ENCODE peak calls at places on chromosomes 6 and 20, in six cellular contexts. One of them, this sample, is unnamed.

GRCh38 chr6:49606696-49607390 is 29.8 kb downstream of the RHAG start:
- DNase-seq in H1: no peak
- DNase-seq in IMR-90: peak; percentile 80
- DNase-seq in neuronal stem cell: peak; percentile 53
- DNase-seq in mesenchymal stem cell: peak; percentile 87
- DNase-seq in trophoblast cell: peak; percentile 93
- DNase-seq in this sample: peak; percentile 46

GRCh38 chr6:136723780-136724179 is 68.5 kb downstream of the MAP3K5 start:
- DNase-seq in H1: no peak
- DNase-seq in IMR-90: no peak
- DNase-seq in neuronal stem cell: no peak
- DNase-seq in mesenchymal stem cell: no peak
- DNase-seq in trophoblast cell: no peak
- DNase-seq in this sample: no peak

GRCh38 chr20:53829086-53829703 is 235.6 kb upstream of the ZNF217 start:
- DNase-seq in H1: no peak
- DNase-seq in IMR-90: peak; percentile 97
- DNase-seq in neuronal stem cell: no peak
- DNase-seq in mesenchymal stem cell: peak; percentile 95
- DNase-seq in trophoblast cell: peak; percentile 93
- DNase-seq in this sample: no peak

GRCh38 chr20:43830883-43831282 is 83.8 kb upstream of the TOX2 start:
- DNase-seq in H1: no peak
- DNase-seq in IMR-90: no peak
- DNase-seq in neuronal stem cell: no peak
- DNase-seq in mesenchymal stem cell: no peak
- DNase-seq in trophoblast cell: no peak
- DNase-seq in this sample: no peak

GRCh38 chr6:142960098-142960497 is 15.1 kb upstream of the HIVEP2 start:
- DNase-seq in H1: no peak
- DNase-seq in IMR-90: peak; percentile 66
- DNase-seq in neuronal stem cell: no peak
- DNase-seq in mesenchymal stem cell: peak; percentile 23
- DNase-seq in trophoblast cell: no peak
- DNase-seq in this sample: no peak

GRCh38 chr6:147910254-147910653 is 401.8 kb downstream of the SAMD5 start:
- DNase-seq in H1: no peak
- DNase-seq in IMR-90: no peak
- DNase-seq in neuronal stem cell: no peak
- DNase-seq in mesenchymal stem cell: no peak
- DNase-seq in trophoblast cell: no peak
- DNase-seq in this sample: no peak

GRCh38 chr20:1324598-1325172 is 4.3 kb downstream of the SDCBP2 start:
- DNase-seq in H1: no peak
- DNase-seq in IMR-90: peak; percentile 91
- DNase-seq in neuronal stem cell: no peak
- DNase-seq in mesenchymal stem cell: peak; percentile 93
- DNase-seq in trophoblast cell: peak; percentile 36
- DNase-seq in this sample: no peak

GRCh38 chr20:62929051-62929538 is 2.8 kb upstream of the DIDO1 start:
- DNase-seq in H1: no peak
- DNase-seq in IMR-90: peak; percentile 58
- DNase-seq in neuronal stem cell: no peak
- DNase-seq in mesenchymal stem cell: peak; percentile 79
- DNase-seq in trophoblast cell: peak; percentile 84
- DNase-seq in this sample: peak; percentile 96

GRCh38 chr6:12241493-12242214 is 48.5 kb upstream of the EDN1 start:
- DNase-seq in H1: no peak
- DNase-seq in IMR-90: no peak
- DNase-seq in neuronal stem cell: no peak
- DNase-seq in mesenchymal stem cell: no peak
- DNase-seq in trophoblast cell: peak; percentile 54
- DNase-seq in this sample: no peak

GRCh38 chr6:94478178-94479140 is 1059.1 kb upstream of the EPHA7 start:
- DNase-seq in H1: no peak
- DNase-seq in IMR-90: no peak
- DNase-seq in neuronal stem cell: peak; percentile 18
- DNase-seq in mesenchymal stem cell: no peak
- DNase-seq in trophoblast cell: no peak
- DNase-seq in this sample: no peak

GRCh38 chr6:75802366-75802765 is 53.3 kb downstream of the MYO6 start:
- DNase-seq in H1: no peak
- DNase-seq in IMR-90: peak; percentile 10
- DNase-seq in neuronal stem cell: no peak
- DNase-seq in mesenchymal stem cell: peak; percentile 68
- DNase-seq in trophoblast cell: no peak
- DNase-seq in this sample: no peak

GRCh38 chr6:49499623-49500022 is at the start of gene GLYATL3:
- DNase-seq in H1: no peak
- DNase-seq in IMR-90: no peak
- DNase-seq in neuronal stem cell: no peak
- DNase-seq in mesenchymal stem cell: no peak
- DNase-seq in trophoblast cell: no peak
- DNase-seq in this sample: no peak

GRCh38 chr6:83270971-83271714 is 78.0 kb downstream of the RWDD2A start:
- DNase-seq in H1: no peak
- DNase-seq in IMR-90: peak; percentile 97
- DNase-seq in neuronal stem cell: no peak
- DNase-seq in mesenchymal stem cell: peak; percentile 79
- DNase-seq in trophoblast cell: peak; percentile 77
- DNase-seq in this sample: no peak

DNA sequence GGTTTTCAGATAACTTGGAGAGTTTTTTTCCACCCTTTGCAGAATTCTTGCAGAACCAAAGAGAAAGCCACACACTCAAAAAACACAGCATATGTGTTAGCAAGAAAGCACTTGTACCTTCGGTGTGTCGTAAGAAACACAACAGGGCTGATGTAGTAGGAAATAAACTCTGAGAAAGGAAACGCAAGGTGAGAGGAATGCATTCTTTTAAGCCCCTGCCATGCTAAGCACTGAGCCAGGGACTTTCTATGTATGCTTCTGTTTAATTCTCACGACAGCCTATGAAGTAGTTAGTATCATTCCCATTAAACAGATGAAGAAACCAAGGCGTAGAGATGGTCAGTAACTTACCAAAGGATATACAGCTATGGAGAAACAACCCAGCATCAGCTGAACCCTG is 23.1 kb downstream of the NEDD9 start:
- DNase-seq in H1: no peak
- DNase-seq in IMR-90: no peak
- DNase-seq in neuronal stem cell: no peak
- DNase-seq in mesenchymal stem cell: no peak
- DNase-seq in trophoblast cell: peak; percentile 20
- DNase-seq in this sample: no peak
- H4K91ac ChIP-seq in H1: no peak overlapping the region
- H4K91ac ChIP-seq in IMR-90: no peak overlapping the region
- H4K91ac ChIP-seq in neuronal stem cell: no peak overlapping the region
- H4K91ac ChIP-seq in mesenchymal stem cell: no peak overlapping the region
- H4K91ac ChIP-seq in trophoblast cell: no peak overlapping the region
- H4K91ac ChIP-seq in this sample: no peak overlapping the region

GRCh38 chr20:21432911-21433310 is 35.6 kb upstream of the NKX2-4 start:
- DNase-seq in H1: no peak
- DNase-seq in IMR-90: no peak
- DNase-seq in neuronal stem cell: no peak
- DNase-seq in mesenchymal stem cell: no peak
- DNase-seq in trophoblast cell: peak; percentile 35
- DNase-seq in this sample: no peak

GRCh38 chr20:21433329-21433890 is 36.1 kb upstream of the NKX2-4 start:
- DNase-seq in H1: no peak
- DNase-seq in IMR-90: peak; percentile 31
- DNase-seq in neuronal stem cell: no peak
- DNase-seq in mesenchymal stem cell: no peak
- DNase-seq in trophoblast cell: peak; percentile 26
- DNase-seq in this sample: no peak

GRCh38 chr20:21424846-21425245 is 27.5 kb upstream of the NKX2-4 start:
- DNase-seq in H1: no peak
- DNase-seq in IMR-90: no peak
- DNase-seq in neuronal stem cell: no peak
- DNase-seq in mesenchymal stem cell: no peak
- DNase-seq in trophoblast cell: no peak
- DNase-seq in this sample: no peak

GRCh38 chr20:21435576-21435975 is 38.2 kb upstream of the NKX2-4 start:
- DNase-seq in H1: no peak
- DNase-seq in IMR-90: no peak
- DNase-seq in neuronal stem cell: no peak
- DNase-seq in mesenchymal stem cell: no peak
- DNase-seq in trophoblast cell: no peak
- DNase-seq in this sample: no peak

GRCh38 chr20:21430031-21430430 is 32.7 kb upstream of the NKX2-4 start:
- DNase-seq in H1: no peak
- DNase-seq in IMR-90: no peak
- DNase-seq in neuronal stem cell: no peak
- DNase-seq in mesenchymal stem cell: no peak
- DNase-seq in trophoblast cell: no peak
- DNase-seq in this sample: no peak
- H4K91ac ChIP-seq in H1: no peak overlapping the region
- H4K91ac ChIP-seq in IMR-90: no peak overlapping the region
- H4K91ac ChIP-seq in neuronal stem cell: no peak overlapping the region
- H4K91ac ChIP-seq in mesenchymal stem cell: no peak overlapping the region
- H4K91ac ChIP-seq in trophoblast cell: no peak overlapping the region
- H4K91ac ChIP-seq in this sample: no peak overlapping the region

DNA sequence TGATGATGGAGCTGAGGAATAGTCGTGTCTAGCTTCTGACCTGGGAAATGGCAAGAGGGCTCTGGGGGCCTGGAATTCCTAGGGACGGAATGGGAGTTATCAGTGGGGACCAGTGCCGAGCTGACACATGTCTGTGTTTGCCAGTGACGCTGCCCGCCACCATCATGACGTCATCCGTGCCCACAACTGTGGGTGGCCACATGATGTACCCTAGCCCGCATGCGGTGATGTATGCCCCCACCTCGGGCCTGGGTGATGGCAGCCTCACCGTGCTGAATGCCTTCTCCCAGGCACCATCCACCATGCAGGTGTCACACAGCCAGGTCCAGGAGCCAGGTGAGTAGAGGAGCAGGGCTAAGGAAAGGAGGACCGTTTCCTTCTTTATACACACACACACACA is 3.8 kb upstream of the CUL9 start:
- DNase-seq in H1: no peak
- DNase-seq in IMR-90: no peak
- DNase-seq in neuronal stem cell: no peak
- DNase-seq in mesenchymal stem cell: no peak
- DNase-seq in trophoblast cell: no peak
- DNase-seq in this sample: no peak
- H4K91ac ChIP-seq in H1: no peak overlapping the region
- H4K91ac ChIP-seq in IMR-90: no peak overlapping the region
- H4K91ac ChIP-seq in neuronal stem cell: no peak overlapping the region
- H4K91ac ChIP-seq in mesenchymal stem cell: no peak overlapping the region
- H4K91ac ChIP-seq in trophoblast cell: no peak overlapping the region
- H4K91ac ChIP-seq in this sample: no peak overlapping the region

DNA sequence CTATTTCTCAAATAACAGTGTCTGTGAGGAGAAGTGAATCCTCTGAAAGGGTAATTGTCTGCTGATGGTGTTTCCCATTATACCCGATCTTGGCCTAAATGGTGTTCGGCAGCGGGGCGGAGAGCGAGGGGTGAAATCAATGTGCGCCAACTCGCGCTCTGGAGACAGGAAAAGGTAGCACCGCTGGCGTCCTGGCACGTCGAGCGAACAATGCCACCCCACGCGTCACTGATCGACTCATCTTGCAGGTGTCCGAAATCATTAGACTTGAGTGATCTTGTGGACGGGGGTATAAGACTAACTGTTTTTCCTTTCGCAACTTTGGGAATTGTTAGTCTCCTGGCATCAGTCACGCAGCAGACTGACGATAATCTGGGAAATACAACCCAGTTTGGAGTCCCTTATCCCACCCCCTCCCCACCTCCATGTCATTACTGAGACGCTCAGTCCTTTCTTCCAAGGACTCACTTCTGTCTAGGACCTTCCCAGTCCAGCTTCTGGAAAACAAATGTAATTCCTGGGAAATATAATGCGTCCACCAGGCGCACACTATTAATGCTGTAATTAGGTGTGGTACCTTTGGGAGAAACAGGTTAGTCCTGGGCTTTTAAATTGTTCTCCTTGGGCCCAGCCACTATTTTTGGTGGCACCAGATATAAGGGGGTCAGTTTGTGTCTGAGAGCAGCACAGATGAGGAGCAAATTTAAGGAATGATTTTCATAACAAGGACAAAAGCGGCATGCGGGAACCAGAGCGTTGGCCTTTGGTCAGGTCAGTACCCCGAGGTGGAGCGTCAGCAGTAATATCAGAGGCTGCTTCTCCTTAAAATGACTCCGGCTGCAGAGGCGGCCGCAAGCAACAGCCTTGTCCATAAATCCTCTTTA is 2.3 kb downstream of the LINC00237 start:
- DNase-seq in H1: no peak
- DNase-seq in IMR-90: no peak
- DNase-seq in neuronal stem cell: no peak
- DNase-seq in mesenchymal stem cell: no peak
- DNase-seq in trophoblast cell: no peak
- DNase-seq in this sample: peak; percentile 42
- H4K91ac ChIP-seq in H1: no peak overlapping the region
- H4K91ac ChIP-seq in IMR-90: no peak overlapping the region
- H4K91ac ChIP-seq in neuronal stem cell: no peak overlapping the region
- H4K91ac ChIP-seq in mesenchymal stem cell: no peak overlapping the region
- H4K91ac ChIP-seq in trophoblast cell: no peak overlapping the region
- H4K91ac ChIP-seq in this sample: no peak overlapping the region

GRCh38 chr6:33551538-33551937 is 28.5 kb downstream of the BAK1 start:
- DNase-seq in H1: no peak
- DNase-seq in IMR-90: no peak
- DNase-seq in neuronal stem cell: no peak
- DNase-seq in mesenchymal stem cell: no peak
- DNase-seq in trophoblast cell: peak; percentile 65
- DNase-seq in this sample: no peak
- H4K91ac ChIP-seq in H1: no peak overlapping the region
- H4K91ac ChIP-seq in IMR-90: no peak overlapping the region
- H4K91ac ChIP-seq in neuronal stem cell: no peak overlapping the region
- H4K91ac ChIP-seq in mesenchymal stem cell: no peak overlapping the region
- H4K91ac ChIP-seq in trophoblast cell: no peak overlapping the region
- H4K91ac ChIP-seq in this sample: no peak overlapping the region

DNA sequence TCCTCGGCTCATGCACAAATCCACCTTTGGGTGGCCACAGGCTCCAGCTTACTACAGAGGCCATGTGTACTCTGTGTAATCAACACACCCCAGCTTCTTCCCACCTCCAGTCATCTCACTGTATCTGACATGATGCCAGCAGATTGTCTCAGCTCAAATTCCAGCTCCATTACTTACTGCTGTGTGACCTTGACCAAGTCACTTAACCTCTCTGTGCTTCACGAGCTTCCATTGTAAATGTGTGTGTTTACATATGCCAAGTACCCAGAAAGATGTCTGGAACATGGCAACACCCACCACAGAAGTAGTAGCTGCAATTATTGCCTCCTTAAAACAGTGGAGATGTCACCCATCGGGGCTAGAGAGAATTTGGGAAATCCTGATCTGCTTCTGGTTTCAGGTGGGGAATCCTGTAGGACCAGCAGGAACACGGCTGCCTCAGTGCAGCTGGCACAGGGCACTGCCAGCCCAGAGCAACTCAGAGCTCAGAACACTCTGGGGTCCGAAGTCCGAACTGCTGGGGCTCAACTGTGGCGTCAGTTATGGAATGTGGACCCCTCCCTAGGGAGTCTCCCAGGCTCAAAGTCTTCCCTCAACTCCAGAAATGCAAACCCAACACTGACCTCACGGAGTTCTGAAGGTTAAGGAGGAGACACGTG is 21.2 kb upstream of the HLA-B start:
- DNase-seq in H1: no peak
- DNase-seq in IMR-90: no peak
- DNase-seq in neuronal stem cell: no peak
- DNase-seq in mesenchymal stem cell: no peak
- DNase-seq in trophoblast cell: no peak
- DNase-seq in this sample: no peak
- H4K91ac ChIP-seq in H1: no peak overlapping the region
- H4K91ac ChIP-seq in IMR-90: no peak overlapping the region
- H4K91ac ChIP-seq in neuronal stem cell: no peak overlapping the region
- H4K91ac ChIP-seq in mesenchymal stem cell: no peak overlapping the region
- H4K91ac ChIP-seq in trophoblast cell: no peak overlapping the region
- H4K91ac ChIP-seq in this sample: no peak overlapping the region